ENCODE peak calls at places on chromosomes 1 and 21, in nine cellular contexts. Q is tibial nerve, X is stomach, V is ovary, Y is SK-N-SH, W is transverse colon, J is sigmoid colon, I is A549, L is K562. T is an unnamed sample.

GRCh38 chr1:26059906-26060305 is 7.5 kb downstream of the TRIM63 start:
- DNase-seq in Q (no peak), X (no peak), V (no peak), Y (no peak), W (no peak), J (no peak), I (no peak), L (peak; percentile 74), T (no peak)

GRCh38 chr1:233114159-233114558 is 163.7 kb downstream of the NTPCR start:
- DNase-seq in Q (no peak), X (no peak), V (no peak), Y (no peak), W (no peak), J (no peak), I (peak; percentile 72), L (peak; percentile 7), T (no peak)

GRCh38 chr1:107419003-107419402 is 278.2 kb downstream of the NTNG1 start:
- DNase-seq in Q (no peak), X (no peak), V (no peak), Y (no peak), W (no peak), J (no peak), I (no peak), L (no peak), T (no peak)

GRCh38 chr1:53547321-53547720 is 88.1 kb downstream of the DMRTB1 start:
- DNase-seq in Q (no peak), X (no peak), V (peak; percentile 3), Y (peak; percentile 11), W (peak; percentile 3), J (peak; percentile 33), I (no peak), L (no peak), T (peak; percentile 47)

GRCh38 chr1:165949335-165950130 is 122.1 kb downstream of the UCK2 start:
- DNase-seq in Q (no peak), X (no peak), V (no peak), Y (no peak), W (no peak), J (no peak), I (no peak), L (peak; percentile 25), T (no peak)

GRCh38 chr21:27564684-27565280 is 597.9 kb upstream of the ADAMTS5 start:
- DNase-seq in Q (peak; percentile 53), X (peak; percentile 40), V (peak; percentile 57), Y (peak; percentile 36), W (peak; percentile 31), J (no peak), I (peak; percentile 16), L (peak; percentile 5), T (no peak)

GRCh38 chr1:221620437-221621384 is 121.2 kb downstream of the DUSP10 start:
- DNase-seq in Q (no peak), X (no peak), V (no peak), Y (peak; percentile 27), W (no peak), J (no peak), I (peak; percentile 58), L (no peak), T (no peak)

GRCh38 chr1:184052194-184052559 is 647 bp downstream of the TSEN15 start:
- DNase-seq in Q (no peak), X (no peak), V (no peak), Y (no peak), W (no peak), J (no peak), I (no peak), L (peak; percentile 36), T (no peak)

GRCh38 chr1:210800301-210800700 is 333.6 kb downstream of the KCNH1 start:
- DNase-seq in Q (no peak), X (no peak), V (no peak), Y (no peak), W (no peak), J (no peak), I (no peak), L (no peak), T (no peak)

GRCh38 chr1:101051688-101052638 is 26.4 kb upstream of the DPH5 start:
- DNase-seq in Q (no peak), X (no peak), V (no peak), Y (no peak), W (no peak), J (no peak), I (no peak), L (no peak), T (no peak)

GRCh38 chr1:46301406-46302090 is 1.9 kb downstream of the LRRC41 start:
- DNase-seq in Q (peak; percentile 14), X (peak; percentile 44), V (peak; percentile 61), Y (peak; percentile 66), W (no peak), J (peak; percentile 77), I (peak; percentile 44), L (peak; percentile 77), T (peak; percentile 79)

GRCh38 chr1:223413216-223413615 is 20.0 kb downstream of the CCDC185 start:
- DNase-seq in Q (no peak), X (no peak), V (no peak), Y (no peak), W (no peak), J (no peak), I (no peak), L (no peak), T (no peak)

GRCh38 chr1:8448906-8449661 is 131.2 kb downstream of the SLC45A1 start:
- DNase-seq in Q (no peak), X (no peak), V (no peak), Y (no peak), W (no peak), J (peak; percentile 72), I (no peak), L (no peak), T (no peak)

GRCh38 chr21:15659768-15660423 is 69.9 kb upstream of the USP25 start:
- DNase-seq in Q (no peak), X (no peak), V (no peak), Y (no peak), W (peak; percentile 68), J (no peak), I (peak; percentile 69), L (no peak), T (no peak)

GRCh38 chr1:110645962-110646735 is 28.6 kb downstream of the KCNA3 start:
- DNase-seq in Q (no peak), X (no peak), V (no peak), Y (no peak), W (no peak), J (no peak), I (no peak), L (no peak), T (no peak)

GRCh38 chr1:244160455-244161020 is 109.5 kb downstream of the ZBTB18 start:
- DNase-seq in Q (no peak), X (no peak), V (no peak), Y (no peak), W (no peak), J (no peak), I (no peak), L (no peak), T (no peak)

DNA sequence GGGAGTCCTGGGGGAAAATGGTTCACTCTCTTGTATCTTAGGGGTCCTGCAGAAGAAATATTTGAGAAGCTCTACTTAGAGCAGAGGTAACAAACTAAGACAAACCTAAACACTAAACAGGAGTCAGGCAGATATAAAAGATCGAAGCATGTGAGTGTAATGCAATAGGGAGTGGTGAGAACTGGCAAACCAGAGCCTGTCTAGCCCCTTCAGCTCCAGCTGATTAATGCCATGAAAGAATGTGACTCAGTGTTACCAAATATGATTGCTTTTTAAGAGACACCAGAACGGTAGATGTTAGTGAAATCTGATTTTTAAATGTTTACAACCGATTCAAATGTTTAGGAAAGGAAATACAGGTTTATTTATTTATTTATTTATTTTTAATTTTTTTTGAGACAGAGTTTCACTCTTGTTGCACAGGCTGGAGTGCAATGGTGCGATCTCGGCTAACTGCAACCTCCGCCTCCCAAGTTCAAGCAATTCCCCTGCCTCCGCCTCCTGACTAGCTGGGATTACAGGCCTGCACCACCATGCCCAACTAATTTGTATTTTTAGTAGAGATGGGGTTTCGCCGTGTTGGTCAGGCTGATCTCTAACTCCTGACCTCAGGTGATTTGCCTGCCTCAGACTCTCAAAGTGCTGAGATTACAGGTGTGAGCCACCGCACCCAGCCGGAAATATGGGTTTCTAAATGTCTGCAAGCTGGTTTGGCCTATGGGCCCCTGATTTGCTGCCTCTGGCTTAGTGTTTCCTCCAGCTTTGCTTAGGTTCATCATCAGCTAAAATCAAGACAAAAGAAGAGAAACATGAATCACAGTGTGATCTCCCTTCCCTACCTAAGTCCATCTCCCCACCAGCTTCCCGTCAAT is 12.2 kb downstream of the TXNIP start:
- DNase-seq in Q (no peak), X (peak; percentile 14), V (peak; percentile 6), Y (no peak), W (peak; percentile 73), J (peak; percentile 55), I (no peak), L (no peak), T (peak; percentile 46)
- TF ChIP-seq EP300 in Q (no peak), X (no peak), V (no peak), Y (no peak), W (no peak), J (no peak), I (no peak), L (no peak), T (no peak)

GRCh38 chr1:145759713-145760112 is 40.4 kb downstream of the CD160 start:
- DNase-seq in Q (no peak), X (no peak), V (no peak), Y (no peak), W (no peak), J (no peak), I (no peak), L (no peak), T (no peak)
- H3K4me3 ChIP-seq in Q (no peak overlapping the region), X (no peak overlapping the region), V (no peak overlapping the region), Y (no peak overlapping the region), W (no peak overlapping the region), J (no peak overlapping the region), I (no peak overlapping the region), L (no peak overlapping the region), T (no peak overlapping the region)

DNA sequence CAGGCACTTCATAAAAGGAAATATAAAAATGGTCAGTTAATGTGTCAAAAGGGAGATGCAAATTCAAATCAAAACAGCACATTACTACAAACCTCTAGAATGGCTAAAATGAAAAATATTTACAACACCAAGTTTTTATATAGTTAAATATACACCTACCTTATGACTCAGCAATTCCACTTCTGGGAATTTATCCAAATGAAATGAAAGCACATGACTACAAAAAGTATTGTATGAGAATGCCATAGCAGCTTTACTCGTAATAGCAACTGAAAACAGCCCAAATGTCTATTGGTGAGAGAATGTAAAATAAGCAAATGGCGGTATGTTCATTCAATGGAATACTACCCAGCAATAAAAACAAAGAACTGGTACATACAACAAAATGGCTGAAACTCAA is 175.8 kb upstream of the SPAG17 start:
- DNase-seq in Q (no peak), X (no peak), V (no peak), Y (no peak), W (no peak), J (no peak), I (no peak), L (no peak), T (no peak)
- TF ChIP-seq EP300 in Q (no peak), X (no peak), V (no peak), Y (no peak), W (no peak), J (no peak), I (no peak), L (no peak), T (no peak)

GRCh38 chr1:160646711-160647328 is at the start of gene SLAMF1:
- DNase-seq in Q (no peak), X (no peak), V (no peak), Y (no peak), W (peak; percentile 30), J (no peak), I (no peak), L (no peak), T (no peak)
- H3K4me3 ChIP-seq in Q (no peak within 1 kb of the TSS), X (peak within 1 kb of the TSS; percentile 34), V (no peak within 1 kb of the TSS), Y (no peak within 1 kb of the TSS), W (peak within 1 kb of the TSS; percentile 5), J (no peak within 1 kb of the TSS), I (no peak within 1 kb of the TSS), L (no peak within 1 kb of the TSS), T (peak within 1 kb of the TSS; percentile 2)

T was measured in suprapubic skin.